ENCODE peak calls at places on chromosomes 4 and X, in nine cellular contexts. G, D, Z, O, Y, C, E, P and S are unnamed samples.

GRCh38 chrX:131441033-131441432 is 102.8 kb upstream of the OR13H1 start:
- DNase-seq in G (no peak), D (no peak), Z (no peak), O (no peak), Y (no peak), C (no peak), E (no peak), P (no peak), S (no peak)

GRCh38 chr4:48481581-48481980 is 1.6 kb upstream of the SLC10A4 start:
- DNase-seq in G (no peak), D (no peak), Z (no peak), O (no peak), Y (no peak), C (no peak), E (no peak), P (no peak), S (no peak)

GRCh38 chr4:76200771-76201224 is 12.8 kb downstream of the SCARB2 start:
- DNase-seq in G (no peak), D (no peak), Z (no peak), O (no peak), Y (no peak), C (no peak), E (peak; percentile 69), P (no peak), S (no peak)

GRCh38 chrX:130216312-130216711 is 44.5 kb downstream of the RAB33A start:
- DNase-seq in G (no peak), D (no peak), Z (no peak), O (no peak), Y (no peak), C (no peak), E (no peak), P (no peak), S (no peak)

GRCh38 chr4:94412019-94413017 is 39.4 kb upstream of the PDLIM5 start:
- DNase-seq in G (no peak), D (no peak), Z (no peak), O (no peak), Y (peak; percentile 76), C (no peak), E (no peak), P (no peak), S (no peak)

GRCh38 chr4:181662383-181662782 is 580.8 kb upstream of the TENM3 start:
- DNase-seq in G (no peak), D (no peak), Z (no peak), O (no peak), Y (no peak), C (no peak), E (no peak), P (no peak), S (no peak)

GRCh38 chrX:86946569-86946968 is 571.0 kb upstream of the KLHL4 start:
- DNase-seq in G (no peak), D (peak; percentile 4), Z (no peak), O (peak; percentile 2), Y (no peak), C (peak; percentile 58), E (no peak), P (peak; percentile 1), S (no peak)

GRCh38 chr4:168633474-168633873 is 136.6 kb downstream of the PALLD start:
- DNase-seq in G (no peak), D (no peak), Z (no peak), O (no peak), Y (no peak), C (no peak), E (no peak), P (no peak), S (no peak)

GRCh38 chr4:109631709-109632108 is 71.5 kb downstream of the CASP6 start:
- DNase-seq in G (no peak), D (no peak), Z (no peak), O (no peak), Y (no peak), C (peak; percentile 39), E (no peak), P (no peak), S (no peak)

GRCh38 chrX:150225266-150225665 is 137.9 kb upstream of the MAMLD1 start:
- DNase-seq in G (no peak), D (no peak), Z (no peak), O (no peak), Y (no peak), C (no peak), E (no peak), P (no peak), S (peak; percentile 79)

GRCh38 chr4:108272566-108272965 is 103.8 kb upstream of the LEF1 start:
- DNase-seq in G (no peak), D (no peak), Z (no peak), O (no peak), Y (no peak), C (no peak), E (no peak), P (no peak), S (no peak)

GRCh38 chr4:47531241-47531953 is 46.3 kb downstream of the ATP10D start:
- DNase-seq in G (no peak), D (no peak), Z (no peak), O (no peak), Y (no peak), C (peak; percentile 78), E (peak; percentile 41), P (no peak), S (no peak)

GRCh38 chr4:74235135-74235534 is 73.1 kb upstream of the EPGN start:
- DNase-seq in G (no peak), D (no peak), Z (no peak), O (no peak), Y (no peak), C (no peak), E (no peak), P (no peak), S (no peak)

GRCh38 chrX:41184312-41184711 is 99.1 kb downstream of the USP9X start:
- DNase-seq in G (no peak), D (no peak), Z (no peak), O (no peak), Y (no peak), C (no peak), E (no peak), P (no peak), S (no peak)

GRCh38 chrX:88883205-88883604 is 136.2 kb downstream of the CPXCR1 start:
- DNase-seq in G (no peak), D (no peak), Z (no peak), O (no peak), Y (no peak), C (no peak), E (no peak), P (no peak), S (no peak)

GRCh38 chrX:100864967-100865366 is 9.2 kb downstream of the NOX1 start:
- DNase-seq in G (no peak), D (no peak), Z (no peak), O (no peak), Y (no peak), C (no peak), E (no peak), P (no peak), S (no peak)

GRCh38 chr4:71774136-71774535 is 9.7 kb downstream of the GC start:
- DNase-seq in G (no peak), D (no peak), Z (no peak), O (no peak), Y (no peak), C (no peak), E (no peak), P (no peak), S (no peak)
- TF ChIP-seq POLR2AphosphoS5 in G (no peak), D (no peak), Z (no peak), O (no peak), Y (no peak), C (no peak), E (no peak), P (no peak), S (no peak)

GRCh38 chr4:4323705-4324534 is 33.9 kb downstream of the ZBTB49 start:
- DNase-seq in G (peak; percentile 11), D (no peak), Z (no peak), O (no peak), Y (no peak), C (peak; percentile 39), E (no peak), P (no peak), S (no peak)
- TF ChIP-seq POLR2AphosphoS5 in G (no peak), D (no peak), Z (no peak), O (no peak), Y (no peak), C (no peak), E (no peak), P (no peak), S (no peak)

GRCh38 chr4:40056722-40057539 is at the start of gene N4BP2:
- DNase-seq in G (peak; percentile 89), D (peak; percentile 93), Z (peak; percentile 88), O (no peak), Y (peak; percentile 57), C (peak; percentile 88), E (peak; percentile 82), P (peak; percentile 71), S (no peak)
- TF ChIP-seq POLR2AphosphoS5 in G (peak; percentile 72), D (peak; percentile 86), Z (no peak), O (peak; percentile 47), Y (peak; percentile 89), C (no peak), E (peak; percentile 76), P (peak; percentile 41), S (no peak)

GRCh38 chr4:118889313-118889694 is 650 bp downstream of the SYNPO2 start:
- DNase-seq in G (peak; percentile 67), D (no peak), Z (no peak), O (no peak), Y (no peak), C (no peak), E (no peak), P (no peak), S (no peak)

GRCh38 chr4:118883861-118884260 is 4.8 kb upstream of the SYNPO2 start:
- DNase-seq in G (no peak), D (peak; percentile 44), Z (no peak), O (no peak), Y (no peak), C (no peak), E (no peak), P (no peak), S (no peak)

GRCh38 chr4:118884716-118885115 is 3.9 kb upstream of the SYNPO2 start:
- DNase-seq in G (no peak), D (no peak), Z (no peak), O (no peak), Y (no peak), C (no peak), E (no peak), P (no peak), S (no peak)

GRCh38 chr4:118894034-118894433 is 5.4 kb downstream of the SYNPO2 start:
- DNase-seq in G (no peak), D (no peak), Z (no peak), O (no peak), Y (no peak), C (no peak), E (no peak), P (no peak), S (no peak)

GRCh38 chr4:118888666-118889312 is at the start of gene SYNPO2:
- DNase-seq in G (peak; percentile 97), D (peak; percentile 78), Z (peak; percentile 85), O (no peak), Y (peak; percentile 57), C (peak; percentile 92), E (peak; percentile 72), P (peak; percentile 21), S (no peak)
- TF ChIP-seq POLR2AphosphoS5 in G (peak; percentile 96), D (peak; percentile 98), Z (no peak), O (no peak), Y (peak; percentile 32), C (peak; percentile 48), E (peak; percentile 98), P (no peak), S (peak; percentile 56)